ENCODE peak calls at places on chromosomes 11 and 22, in ten cellular contexts. One of them, this sample, is unnamed.

GRCh38 chr22:48089601-48090331 is 1327.3 kb downstream of the TBC1D22A start:
- DNase-seq in transverse colon: no peak
- DNase-seq in H9: no peak
- DNase-seq in vagina: no peak
- DNase-seq in IMR-90: no peak
- DNase-seq in neural progenitor cell: no peak
- DNase-seq in mucosa of descending colon: no peak
- DNase-seq in adrenal gland: peak; percentile 91
- DNase-seq in heart left ventricle: peak; percentile 39
- DNase-seq in adipocyte: peak; percentile 8
- DNase-seq in this sample: peak; percentile 39

GRCh38 chr11:801097-801780 is 3.2 kb upstream of the SLC25A22 start:
- DNase-seq in mucosa of descending colon: no peak
- DNase-seq in transverse colon: no peak
- DNase-seq in IMR-90: no peak
- DNase-seq in H9: no peak
- DNase-seq in heart left ventricle: no peak
- DNase-seq in adipocyte: no peak
- DNase-seq in neural progenitor cell: no peak
- DNase-seq in adrenal gland: no peak
- DNase-seq in vagina: no peak
- DNase-seq in this sample: no peak

GRCh38 chr11:109894242-109894641 is 198.9 kb upstream of the ZC3H12C start:
- DNase-seq in IMR-90: no peak
- DNase-seq in vagina: no peak
- DNase-seq in mucosa of descending colon: no peak
- DNase-seq in neural progenitor cell: no peak
- DNase-seq in adrenal gland: no peak
- DNase-seq in transverse colon: no peak
- DNase-seq in adipocyte: no peak
- DNase-seq in heart left ventricle: no peak
- DNase-seq in H9: no peak
- DNase-seq in this sample: no peak

GRCh38 chr11:3835100-3835485 is 5.7 kb downstream of the RHOG start:
- DNase-seq in adrenal gland: no peak
- DNase-seq in transverse colon: peak; percentile 27
- DNase-seq in IMR-90: peak; percentile 27
- DNase-seq in neural progenitor cell: no peak
- DNase-seq in adipocyte: no peak
- DNase-seq in vagina: no peak
- DNase-seq in H9: no peak
- DNase-seq in heart left ventricle: no peak
- DNase-seq in mucosa of descending colon: no peak
- DNase-seq in this sample: peak; percentile 63

GRCh38 chr11:12258451-12258850 is 118.9 kb upstream of the PARVA start:
- DNase-seq in transverse colon: no peak
- DNase-seq in heart left ventricle: no peak
- DNase-seq in neural progenitor cell: no peak
- DNase-seq in adrenal gland: no peak
- DNase-seq in adipocyte: peak; percentile 40
- DNase-seq in IMR-90: peak; percentile 60
- DNase-seq in vagina: no peak
- DNase-seq in mucosa of descending colon: no peak
- DNase-seq in H9: no peak
- DNase-seq in this sample: no peak

GRCh38 chr11:60852060-60852638 is 3.6 kb downstream of the PTGDR2 start:
- DNase-seq in transverse colon: peak; percentile 86
- DNase-seq in vagina: no peak
- DNase-seq in adrenal gland: no peak
- DNase-seq in adipocyte: no peak
- DNase-seq in neural progenitor cell: no peak
- DNase-seq in H9: peak; percentile 40
- DNase-seq in IMR-90: no peak
- DNase-seq in heart left ventricle: no peak
- DNase-seq in mucosa of descending colon: peak; percentile 87
- DNase-seq in this sample: peak; percentile 93

GRCh38 chr22:43263645-43264514 is 76.9 kb upstream of the TTLL12 start:
- DNase-seq in adipocyte: peak; percentile 59
- DNase-seq in neural progenitor cell: no peak
- DNase-seq in transverse colon: peak; percentile 69
- DNase-seq in adrenal gland: peak; percentile 84
- DNase-seq in H9: no peak
- DNase-seq in heart left ventricle: peak; percentile 58
- DNase-seq in IMR-90: peak; percentile 88
- DNase-seq in vagina: no peak
- DNase-seq in mucosa of descending colon: peak; percentile 80
- DNase-seq in this sample: peak; percentile 64

GRCh38 chr11:1557904-1558831 is 13.9 kb downstream of the DUSP8 start:
- DNase-seq in IMR-90: peak; percentile 84
- DNase-seq in adrenal gland: peak; percentile 86
- DNase-seq in vagina: no peak
- DNase-seq in neural progenitor cell: no peak
- DNase-seq in transverse colon: peak; percentile 66
- DNase-seq in mucosa of descending colon: peak; percentile 66
- DNase-seq in adipocyte: peak; percentile 85
- DNase-seq in heart left ventricle: peak; percentile 76
- DNase-seq in H9: peak; percentile 40
- DNase-seq in this sample: no peak

DNA sequence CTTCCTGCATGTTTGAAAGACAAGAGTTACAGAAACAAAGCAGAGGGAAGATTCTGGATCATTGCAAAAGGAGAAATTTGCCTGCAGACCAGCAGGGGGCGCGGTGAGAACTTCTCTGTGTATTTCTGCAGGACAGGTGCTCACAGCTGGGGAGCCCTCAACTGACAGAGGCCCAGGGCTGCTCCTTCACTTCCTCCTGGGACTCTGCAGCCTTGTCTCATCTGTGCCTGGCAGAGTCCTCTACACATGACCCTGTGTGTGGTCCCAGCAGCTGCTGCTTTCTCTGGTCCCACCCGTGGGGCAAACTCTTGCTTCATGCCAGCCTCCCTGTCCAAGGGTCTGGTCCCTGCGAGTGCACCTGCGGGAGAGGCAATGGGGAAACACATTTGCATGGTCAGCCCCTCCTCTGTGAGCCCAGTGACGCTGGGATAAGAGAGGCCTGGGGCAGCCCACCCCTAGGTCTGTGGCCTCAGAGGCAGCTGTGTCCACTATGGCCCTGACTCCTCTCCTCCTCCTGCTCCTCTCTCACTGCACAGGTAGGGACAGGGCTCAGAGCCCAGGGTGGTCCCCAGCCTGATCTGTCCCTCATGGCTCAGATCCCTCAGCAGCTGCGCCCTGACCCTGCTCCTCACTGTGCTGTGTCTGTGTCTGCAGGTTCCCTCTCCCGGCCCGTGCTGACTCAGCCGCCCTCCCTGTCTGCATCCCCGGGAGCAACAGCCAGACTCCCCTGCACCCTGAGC is 43.2 kb upstream of the VPREB1 start:
- DNase-seq in transverse colon: peak; percentile 64
- DNase-seq in adrenal gland: no peak
- DNase-seq in neural progenitor cell: peak; percentile 49
- DNase-seq in heart left ventricle: peak; percentile 53
- DNase-seq in vagina: no peak
- DNase-seq in H9: peak; percentile 60
- DNase-seq in IMR-90: peak; percentile 24
- DNase-seq in adipocyte: no peak
- DNase-seq in mucosa of descending colon: no peak
- DNase-seq in this sample: no peak
- H3K4me1 ChIP-seq in transverse colon: no peaks in the 10 kb centered on the region
- H3K4me1 ChIP-seq in adrenal gland: no peaks in the 10 kb centered on the region
- H3K4me1 ChIP-seq in neural progenitor cell: no peaks in the 10 kb centered on the region
- H3K4me1 ChIP-seq in heart left ventricle: no peaks in the 10 kb centered on the region
- H3K4me1 ChIP-seq in vagina: no peaks in the 10 kb centered on the region
- H3K4me1 ChIP-seq in H9: no peaks in the 10 kb centered on the region
- H3K4me1 ChIP-seq in IMR-90: no peaks in the 10 kb centered on the region
- H3K4me1 ChIP-seq in adipocyte: no peaks in the 10 kb centered on the region
- H3K4me1 ChIP-seq in mucosa of descending colon: no peaks in the 10 kb centered on the region
- H3K4me1 ChIP-seq in this sample: no peaks in the 10 kb centered on the region

GRCh38 chr11:120334332-120334731 is 1.9 kb upstream of the ARHGEF12 start:
- DNase-seq in neural progenitor cell: no peak
- DNase-seq in vagina: no peak
- DNase-seq in IMR-90: no peak
- DNase-seq in adipocyte: no peak
- DNase-seq in transverse colon: no peak
- DNase-seq in heart left ventricle: no peak
- DNase-seq in mucosa of descending colon: no peak
- DNase-seq in H9: no peak
- DNase-seq in adrenal gland: no peak
- DNase-seq in this sample: no peak
- H3K4me1 ChIP-seq in neural progenitor cell: peaks cover 15% of the 10 kb centered on the region
- H3K4me1 ChIP-seq in vagina: peaks cover 45% of the 10 kb centered on the region
- H3K4me1 ChIP-seq in IMR-90: peaks cover 13% of the 10 kb centered on the region
- H3K4me1 ChIP-seq in adipocyte: peaks cover 52% of the 10 kb centered on the region
- H3K4me1 ChIP-seq in transverse colon: peaks cover 27% of the 10 kb centered on the region
- H3K4me1 ChIP-seq in heart left ventricle: peaks cover 43% of the 10 kb centered on the region
- H3K4me1 ChIP-seq in mucosa of descending colon: peaks cover 14% of the 10 kb centered on the region
- H3K4me1 ChIP-seq in H9: peaks cover under 1% of the 10 kb centered on the region
- H3K4me1 ChIP-seq in adrenal gland: peaks cover 34% of the 10 kb centered on the region
- H3K4me1 ChIP-seq in this sample: no peaks in the 10 kb centered on the region

GRCh38 chr22:41832553-41833368 is at the start of gene SREBF2:
- DNase-seq in adrenal gland: peak; percentile 100
- DNase-seq in IMR-90: peak; percentile 99
- DNase-seq in adipocyte: peak; percentile 100
- DNase-seq in transverse colon: peak; percentile 100
- DNase-seq in H9: peak; percentile 100
- DNase-seq in vagina: peak; percentile 99
- DNase-seq in mucosa of descending colon: peak; percentile 100
- DNase-seq in heart left ventricle: peak; percentile 100
- DNase-seq in neural progenitor cell: peak; percentile 100
- DNase-seq in this sample: peak; percentile 100

GRCh38 chr22:41831828-41832552 is 915 bp upstream of the SREBF2 start:
- DNase-seq in transverse colon: no peak
- DNase-seq in heart left ventricle: no peak
- DNase-seq in adrenal gland: no peak
- DNase-seq in neural progenitor cell: no peak
- DNase-seq in H9: no peak
- DNase-seq in adipocyte: no peak
- DNase-seq in IMR-90: peak; percentile 24
- DNase-seq in vagina: no peak
- DNase-seq in mucosa of descending colon: no peak
- DNase-seq in this sample: no peak

GRCh38 chr22:41836551-41836950 is 3.6 kb downstream of the SREBF2 start:
- DNase-seq in adrenal gland: no peak
- DNase-seq in IMR-90: no peak
- DNase-seq in mucosa of descending colon: no peak
- DNase-seq in heart left ventricle: no peak
- DNase-seq in vagina: no peak
- DNase-seq in neural progenitor cell: no peak
- DNase-seq in adipocyte: no peak
- DNase-seq in H9: no peak
- DNase-seq in transverse colon: no peak
- DNase-seq in this sample: no peak

GRCh38 chr22:41833369-41834004 is 582 bp downstream of the SREBF2 start:
- DNase-seq in adipocyte: peak; percentile 71
- DNase-seq in transverse colon: peak; percentile 57
- DNase-seq in heart left ventricle: peak; percentile 52
- DNase-seq in mucosa of descending colon: peak; percentile 77
- DNase-seq in IMR-90: no peak
- DNase-seq in H9: no peak
- DNase-seq in adrenal gland: peak; percentile 79
- DNase-seq in vagina: no peak
- DNase-seq in neural progenitor cell: peak; percentile 73
- DNase-seq in this sample: peak; percentile 73

DNA sequence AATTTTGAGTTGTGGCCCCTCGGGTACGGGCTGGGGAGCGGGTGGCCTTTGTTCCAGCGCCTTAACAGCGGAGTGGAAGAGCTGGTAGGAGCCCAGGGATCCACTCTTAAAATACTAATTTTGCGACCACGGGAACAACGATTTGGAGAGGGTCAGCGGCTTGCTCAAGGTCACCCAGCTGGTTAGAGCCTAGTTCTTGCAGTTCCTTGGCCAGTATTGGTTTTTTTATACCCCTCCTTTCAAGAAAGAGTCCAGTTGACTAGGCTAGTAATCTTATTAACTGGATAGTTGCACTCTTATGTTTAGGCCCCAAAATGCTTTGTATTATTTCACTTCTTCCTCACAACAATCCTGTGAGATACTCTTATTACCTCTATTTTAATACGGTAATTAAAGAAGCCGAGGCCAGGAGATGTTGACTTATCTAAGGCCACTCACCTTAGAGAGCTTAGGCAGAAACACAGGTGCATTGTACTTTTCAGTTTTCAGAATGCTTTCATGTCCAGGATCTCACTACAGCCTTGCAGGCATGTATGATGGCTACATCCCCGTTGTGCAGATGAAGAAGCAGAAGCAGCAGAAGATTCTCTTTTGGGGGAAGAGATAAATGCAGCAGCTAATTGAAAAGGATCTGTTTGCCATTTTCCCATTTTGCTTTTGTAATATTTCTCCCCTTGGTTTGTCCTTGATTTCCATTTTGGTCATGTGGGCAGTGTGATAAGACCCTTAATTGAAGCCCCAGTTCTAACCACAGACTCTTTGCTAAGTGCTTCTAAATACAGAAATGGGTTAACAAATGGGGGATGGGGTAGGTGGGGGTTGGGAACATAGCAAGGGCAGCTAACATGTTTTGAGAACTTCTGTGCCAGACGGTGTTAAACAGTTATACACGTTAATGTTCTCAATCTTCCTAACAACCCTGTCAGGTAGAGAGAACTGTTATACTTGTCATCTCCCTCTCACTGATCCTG is 1.4 kb downstream of the SREBF2 start:
- DNase-seq in H9: no peak
- DNase-seq in transverse colon: no peak
- DNase-seq in adipocyte: peak; percentile 25
- DNase-seq in adrenal gland: no peak
- DNase-seq in IMR-90: no peak
- DNase-seq in vagina: no peak
- DNase-seq in neural progenitor cell: no peak
- DNase-seq in heart left ventricle: no peak
- DNase-seq in mucosa of descending colon: no peak
- DNase-seq in this sample: no peak
- H3K4me1 ChIP-seq in H9: no peaks in the 10 kb centered on the region
- H3K4me1 ChIP-seq in transverse colon: peaks cover 30% of the 10 kb centered on the region
- H3K4me1 ChIP-seq in adipocyte: peaks cover 14% of the 10 kb centered on the region
- H3K4me1 ChIP-seq in adrenal gland: peaks cover 26% of the 10 kb centered on the region
- H3K4me1 ChIP-seq in IMR-90: no peaks in the 10 kb centered on the region
- H3K4me1 ChIP-seq in vagina: peaks cover 39% of the 10 kb centered on the region
- H3K4me1 ChIP-seq in neural progenitor cell: peaks cover 22% of the 10 kb centered on the region
- H3K4me1 ChIP-seq in heart left ventricle: peaks cover 25% of the 10 kb centered on the region
- H3K4me1 ChIP-seq in mucosa of descending colon: peaks cover 10% of the 10 kb centered on the region
- H3K4me1 ChIP-seq in this sample: peaks cover 31% of the 10 kb centered on the region

GRCh38 chr11:112963368-112963955 is 2.2 kb downstream of the NCAM1 start:
- DNase-seq in mucosa of descending colon: peak; percentile 43
- DNase-seq in adipocyte: no peak
- DNase-seq in adrenal gland: no peak
- DNase-seq in transverse colon: no peak
- DNase-seq in heart left ventricle: no peak
- DNase-seq in IMR-90: no peak
- DNase-seq in vagina: no peak
- DNase-seq in neural progenitor cell: peak; percentile 75
- DNase-seq in H9: no peak
- DNase-seq in this sample: no peak

GRCh38 chr11:112965601-112966125 is 4.4 kb downstream of the NCAM1 start:
- DNase-seq in IMR-90: no peak
- DNase-seq in adrenal gland: no peak
- DNase-seq in mucosa of descending colon: no peak
- DNase-seq in vagina: no peak
- DNase-seq in H9: no peak
- DNase-seq in adipocyte: no peak
- DNase-seq in transverse colon: no peak
- DNase-seq in neural progenitor cell: peak; percentile 10
- DNase-seq in heart left ventricle: no peak
- DNase-seq in this sample: no peak

GRCh38 chr11:112961146-112961668 is at the start of gene NCAM1:
- DNase-seq in IMR-90: peak; percentile 23
- DNase-seq in heart left ventricle: peak; percentile 92
- DNase-seq in H9: peak; percentile 97
- DNase-seq in adipocyte: peak; percentile 24
- DNase-seq in transverse colon: peak; percentile 51
- DNase-seq in adrenal gland: peak; percentile 96
- DNase-seq in vagina: peak; percentile 86
- DNase-seq in mucosa of descending colon: peak; percentile 54
- DNase-seq in neural progenitor cell: peak; percentile 97
- DNase-seq in this sample: peak; percentile 63

GRCh38 chr11:112961751-112962747 is 829 bp downstream of the NCAM1 start:
- DNase-seq in H9: peak; percentile 39
- DNase-seq in heart left ventricle: peak; percentile 30
- DNase-seq in vagina: no peak
- DNase-seq in neural progenitor cell: peak; percentile 69
- DNase-seq in adipocyte: peak; percentile 27
- DNase-seq in adrenal gland: peak; percentile 66
- DNase-seq in transverse colon: peak; percentile 8
- DNase-seq in IMR-90: no peak
- DNase-seq in mucosa of descending colon: peak; percentile 48
- DNase-seq in this sample: no peak

DNA sequence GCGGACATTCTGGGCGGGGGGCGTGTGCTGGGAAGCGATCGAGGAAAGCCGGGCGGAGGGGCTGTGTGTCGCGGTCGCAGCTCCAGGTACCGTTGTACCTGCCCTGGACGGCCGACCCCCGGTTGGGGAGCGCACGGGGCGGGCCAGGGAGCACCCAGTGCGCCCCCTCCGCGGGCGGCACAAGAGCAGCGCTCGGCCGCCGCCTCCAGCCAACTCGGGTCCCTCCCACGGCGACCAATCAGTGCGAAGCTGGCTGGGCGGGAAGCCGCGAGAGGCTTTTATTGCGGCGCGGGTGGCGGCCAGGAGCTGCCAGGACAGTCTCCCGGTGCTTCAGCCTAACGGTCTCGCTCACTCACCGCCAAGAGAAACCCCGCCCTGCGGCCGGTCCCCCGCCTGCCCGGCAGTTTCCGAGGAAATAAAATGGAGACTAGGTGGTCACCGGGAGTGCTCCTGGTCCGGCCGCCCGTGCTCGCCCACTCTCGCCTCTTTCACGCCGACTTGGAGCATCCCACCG is 1.7 kb downstream of the NCAM1 start:
- DNase-seq in transverse colon: peak; percentile 44
- DNase-seq in IMR-90: no peak
- DNase-seq in mucosa of descending colon: peak; percentile 55
- DNase-seq in vagina: no peak
- DNase-seq in adrenal gland: peak; percentile 89
- DNase-seq in adipocyte: no peak
- DNase-seq in neural progenitor cell: peak; percentile 84
- DNase-seq in H9: peak; percentile 66
- DNase-seq in heart left ventricle: peak; percentile 81
- DNase-seq in this sample: peak; percentile 57
- H3K4me1 ChIP-seq in transverse colon: peaks cover 4% of the 10 kb centered on the region
- H3K4me1 ChIP-seq in IMR-90: no peaks in the 10 kb centered on the region
- H3K4me1 ChIP-seq in mucosa of descending colon: peaks cover 8% of the 10 kb centered on the region
- H3K4me1 ChIP-seq in vagina: no peaks in the 10 kb centered on the region
- H3K4me1 ChIP-seq in adrenal gland: no peaks in the 10 kb centered on the region
- H3K4me1 ChIP-seq in adipocyte: no peaks in the 10 kb centered on the region
- H3K4me1 ChIP-seq in neural progenitor cell: peaks cover 13% of the 10 kb centered on the region
- H3K4me1 ChIP-seq in H9: no peaks in the 10 kb centered on the region
- H3K4me1 ChIP-seq in heart left ventricle: peaks cover 9% of the 10 kb centered on the region
- H3K4me1 ChIP-seq in this sample: no peaks in the 10 kb centered on the region